ENCODE peak calls at places on chromosome 6, in eight cellular contexts. R is body of pancreas; F is HCT116; J is left cardiac atrium; Y is activated B cell treated with CpG ODN at 0.5 μM for 24 hours; X is heart left ventricle; E is stimulated activated naive B cell treated with anti-CD40 and anti-IgM and Interleukin-4, amounts not matched to agents 10 μg/mL and 1 μg/mL and 100 μg/mL, for 72 hours; D is left lung. A is an unnamed sample.

GRCh38 chr6:47044418-47044817 is 2.3 kb upstream of the ADGRF1 start:
- ATAC-seq in D (peak; percentile 74), E (no peak), Y (no peak), J (no peak), X (no peak), R (peak; percentile 49), F (peak; percentile 65), A (no peak)

GRCh38 chr6:22447191-22447590 is 122.2 kb upstream of the HDGFL1 start:
- ATAC-seq in E (no peak), F (no peak), Y (no peak), R (no peak), X (peak; percentile 96), D (peak; percentile 19), J (peak; percentile 41), A (no peak)

GRCh38 chr6:118548136-118548535 is at the start of gene PLN:
- ATAC-seq in F (no peak), D (no peak), Y (no peak), R (no peak), X (peak; percentile 93), J (peak; percentile 88), E (no peak), A (no peak)

GRCh38 chr6:41428402-41428994 is 93.1 kb downstream of the NCR2 start:
- ATAC-seq in E (no peak), X (no peak), J (peak; percentile 27), F (no peak), D (peak; percentile 4), Y (no peak), R (no peak), A (no peak)

GRCh38 chr6:98203170-98203806 is 631.1 kb upstream of the POU3F2 start:
- ATAC-seq in D (no peak), F (no peak), E (no peak), Y (no peak), J (no peak), R (no peak), X (no peak), A (no peak)

GRCh38 chr6:69816017-69816416 is 19.2 kb upstream of the LMBRD1 start:
- ATAC-seq in R (no peak), F (no peak), D (no peak), J (no peak), X (no peak), E (peak; percentile 41), Y (peak; percentile 59), A (no peak)

GRCh38 chr6:170088349-170088951 is 202.4 kb downstream of the DLL1 start:
- ATAC-seq in F (peak; percentile 17), R (no peak), J (peak; percentile 12), Y (peak; percentile 21), D (no peak), X (no peak), E (peak; percentile 8), A (peak; percentile 44)

GRCh38 chr6:110271732-110272022 is 86.5 kb downstream of the METTL24 start:
- ATAC-seq in D (no peak), E (no peak), R (no peak), F (no peak), J (no peak), Y (no peak), X (no peak), A (no peak)

GRCh38 chr6:105862936-105863603 is 223.1 kb upstream of the PRDM1 start:
- ATAC-seq in Y (peak; percentile 80), F (no peak), J (no peak), X (no peak), D (no peak), R (no peak), E (peak; percentile 95), A (peak; percentile 76)

GRCh38 chr6:138727182-138727581 is 46.4 kb upstream of the CCDC28A start:
- ATAC-seq in R (no peak), Y (no peak), X (no peak), F (no peak), E (no peak), D (no peak), J (no peak), A (no peak)

GRCh38 chr6:108492131-108492766 is 68.5 kb upstream of the FOXO3 start:
- ATAC-seq in R (no peak), E (peak; percentile 56), F (peak; percentile 89), D (peak; percentile 86), Y (peak; percentile 40), J (no peak), X (no peak), A (no peak)

GRCh38 chr6:147043994-147044477 is 160.2 kb upstream of the STXBP5 start:
- ATAC-seq in E (no peak), R (no peak), J (no peak), F (no peak), D (no peak), Y (no peak), X (no peak), A (no peak)

GRCh38 chr6:336159-337114 is 44.1 kb downstream of the DUSP22 start:
- ATAC-seq in F (no peak), R (no peak), E (peak; percentile 29), X (peak; percentile 33), D (peak; percentile 16), J (peak; percentile 36), Y (peak; percentile 57), A (peak; percentile 67)

GRCh38 chr6:39088331-39088730 is 26.7 kb downstream of the SAYSD1 start:
- ATAC-seq in J (peak; percentile 84), E (peak; percentile 74), R (peak; percentile 55), Y (no peak), F (peak; percentile 72), X (peak; percentile 91), D (peak; percentile 95), A (peak; percentile 54)

GRCh38 chr6:156849806-156850205 is 72.6 kb downstream of the ARID1B start:
- ATAC-seq in J (no peak), E (no peak), F (no peak), X (no peak), Y (no peak), D (no peak), R (no peak), A (no peak)

GRCh38 chr6:1737463-1738311 is 128.0 kb downstream of the FOXC1 start:
- ATAC-seq in E (no peak), D (no peak), Y (no peak), X (no peak), J (no peak), F (no peak), R (no peak), A (no peak)

GRCh38 chr6:151265282-151265681 is 25.5 kb downstream of the AKAP12 start:
- ATAC-seq in F (no peak), J (no peak), E (no peak), D (no peak), Y (no peak), R (no peak), X (no peak), A (no peak)

GRCh38 chr6:150670311-150670710 is 70.6 kb downstream of the PLEKHG1 start:
- ATAC-seq in Y (no peak), E (no peak), D (no peak), J (no peak), R (no peak), F (no peak), X (no peak), A (no peak)

GRCh38 chr6:166911248-166911677 is 45.1 kb downstream of the RNASET2 start:
- ATAC-seq in F (no peak), J (no peak), E (no peak), R (no peak), Y (no peak), X (no peak), D (no peak), A (no peak)

GRCh38 chr6:121389419-121389818 is 46.0 kb upstream of the GJA1 start:
- ATAC-seq in F (no peak), Y (no peak), X (no peak), J (no peak), E (no peak), R (no peak), D (no peak), A (no peak)

GRCh38 chr6:75551367-75551952 is 50.2 kb upstream of the SENP6 start:
- ATAC-seq in R (no peak), E (no peak), D (no peak), X (no peak), J (no peak), Y (no peak), F (no peak), A (no peak)

GRCh38 chr6:163455553-163455952 is 41.0 kb downstream of the QKI start:
- ATAC-seq in Y (no peak), F (no peak), X (no peak), R (no peak), E (peak; percentile 33), J (no peak), D (no peak), A (no peak)

GRCh38 chr6:101011165-101011564 is 130.0 kb upstream of the ASCC3 start:
- ATAC-seq in F (no peak), D (no peak), E (peak; percentile 91), J (no peak), X (no peak), Y (peak; percentile 75), R (no peak), A (peak; percentile 92)

GRCh38 chr6:36848658-36849441 is 9.6 kb upstream of the CPNE5 start:
- ATAC-seq in E (peak; percentile 57), X (peak; percentile 67), J (peak; percentile 59), R (peak; percentile 82), D (peak; percentile 89), F (no peak), Y (peak; percentile 28), A (no peak)

GRCh38 chr6:34179106-34179720 is 33.3 kb upstream of the GRM4 start:
- ATAC-seq in R (no peak), Y (no peak), F (no peak), J (no peak), E (no peak), D (no peak), X (no peak), A (no peak)

GRCh38 chr6:162887981-162888689 is 160.4 kb downstream of the PACRG start:
- ATAC-seq in Y (no peak), X (peak; percentile 94), F (no peak), J (peak; percentile 90), R (peak; percentile 75), E (no peak), D (no peak), A (no peak)

GRCh38 chr6:170057961-170058877 is 232.7 kb downstream of the DLL1 start:
- ATAC-seq in R (no peak), J (no peak), F (no peak), E (no peak), X (no peak), D (no peak), Y (no peak), A (no peak)

GRCh38 chr6:167046861-167047495 is 47.8 kb downstream of the CEP43 start:
- ATAC-seq in J (no peak), X (no peak), R (no peak), E (peak; percentile 31), F (no peak), D (no peak), Y (peak; percentile 38), A (peak; percentile 13)

GRCh38 chr6:62103186-62103859 is 182.7 kb downstream of the KHDRBS2 start:
- ATAC-seq in J (no peak), E (no peak), F (no peak), D (no peak), R (no peak), Y (no peak), X (no peak), A (no peak)

GRCh38 chr6:111748247-111748647 is 125.0 kb downstream of the FYN start:
- ATAC-seq in F (no peak), E (peak; percentile 97), J (no peak), R (no peak), Y (peak; percentile 93), X (no peak), D (no peak), A (peak; percentile 96)

GRCh38 chr6:168968228-168968627 is 285.4 kb downstream of the THBS2 start:
- ATAC-seq in D (peak; percentile 60), E (no peak), F (no peak), Y (no peak), X (peak; percentile 72), R (peak; percentile 33), J (peak; percentile 86), A (no peak)

GRCh38 chr6:122431780-122432179 is 32.3 kb downstream of the HSF2 start:
- ATAC-seq in R (no peak), X (no peak), F (no peak), D (no peak), Y (no peak), E (no peak), J (no peak), A (no peak)

GRCh38 chr6:168221497-168222079 is 98.0 kb downstream of the DACT2 start:
- ATAC-seq in D (no peak), E (no peak), R (no peak), X (no peak), Y (no peak), F (no peak), J (no peak), A (no peak)

GRCh38 chr6:127586372-127586771 is 9.4 kb downstream of the C6orf58 start:
- ATAC-seq in F (peak; percentile 92), J (no peak), D (no peak), Y (no peak), R (no peak), X (no peak), E (no peak), A (no peak)